ENCODE peak calls at places on chromosomes 12 and 14, in six cellular contexts. One of them, this sample, is unnamed.

GRCh38 chr12:100936661-100937060 is 142.1 kb downstream of the ANO4 start:
- DNase-seq in GM10248: no peak
- DNase-seq in right lobe of liver: no peak
- DNase-seq in B cell: no peak
- DNase-seq in uterus: no peak
- DNase-seq in adrenal gland: no peak
- DNase-seq in this sample: no peak

GRCh38 chr14:68653108-68653507 is 139.8 kb downstream of the ZFP36L1 start:
- DNase-seq in right lobe of liver: no peak
- DNase-seq in B cell: no peak
- DNase-seq in GM10248: no peak
- DNase-seq in uterus: no peak
- DNase-seq in adrenal gland: no peak
- DNase-seq in this sample: no peak

GRCh38 chr14:28678887-28679286 is 87.7 kb upstream of the FOXG1 start:
- DNase-seq in uterus: no peak
- DNase-seq in right lobe of liver: no peak
- DNase-seq in GM10248: no peak
- DNase-seq in B cell: no peak
- DNase-seq in adrenal gland: no peak
- DNase-seq in this sample: no peak

GRCh38 chr12:131313635-131314034 is 359.9 kb downstream of the ADGRD1 start:
- DNase-seq in adrenal gland: no peak
- DNase-seq in uterus: no peak
- DNase-seq in GM10248: no peak
- DNase-seq in B cell: no peak
- DNase-seq in right lobe of liver: no peak
- DNase-seq in this sample: no peak

GRCh38 chr14:93332032-93332852 is 594 bp downstream of the BTBD7 start:
- DNase-seq in adrenal gland: peak
- DNase-seq in uterus: no peak
- DNase-seq in GM10248: peak
- DNase-seq in right lobe of liver: peak
- DNase-seq in B cell: peak
- DNase-seq in this sample: peak

GRCh38 chr12:115149685-115150378 is 465.9 kb upstream of the TBX3 start:
- DNase-seq in uterus: no peak
- DNase-seq in adrenal gland: no peak
- DNase-seq in GM10248: no peak
- DNase-seq in B cell: no peak
- DNase-seq in right lobe of liver: no peak
- DNase-seq in this sample: no peak

GRCh38 chr12:56128669-56129209 is 672 bp downstream of the ESYT1 start:
- DNase-seq in right lobe of liver: no peak
- DNase-seq in adrenal gland: peak
- DNase-seq in B cell: no peak
- DNase-seq in uterus: no peak
- DNase-seq in GM10248: peak
- DNase-seq in this sample: no peak

GRCh38 chr14:56299306-56299984 is 181.2 kb downstream of the PELI2 start:
- DNase-seq in adrenal gland: no peak
- DNase-seq in uterus: no peak
- DNase-seq in right lobe of liver: no peak
- DNase-seq in B cell: no peak
- DNase-seq in GM10248: no peak
- DNase-seq in this sample: no peak

GRCh38 chr12:46468159-46468558 is 95.6 kb upstream of the SLC38A2 start:
- DNase-seq in right lobe of liver: no peak
- DNase-seq in GM10248: no peak
- DNase-seq in uterus: no peak
- DNase-seq in B cell: no peak
- DNase-seq in adrenal gland: no peak
- DNase-seq in this sample: no peak

GRCh38 chr12:48201516-48201915 is 1.6 kb downstream of the OR10AD1 start:
- DNase-seq in GM10248: no peak
- DNase-seq in right lobe of liver: no peak
- DNase-seq in uterus: no peak
- DNase-seq in B cell: no peak
- DNase-seq in adrenal gland: no peak
- DNase-seq in this sample: no peak

GRCh38 chr14:72792051-72792788 is 101.7 kb downstream of the DPF3 start:
- DNase-seq in B cell: no peak
- DNase-seq in GM10248: no peak
- DNase-seq in uterus: no peak
- DNase-seq in adrenal gland: peak
- DNase-seq in right lobe of liver: no peak
- DNase-seq in this sample: no peak

GRCh38 chr14:62956413-62956812 is 88.8 kb downstream of the KCNH5 start:
- DNase-seq in uterus: no peak
- DNase-seq in right lobe of liver: no peak
- DNase-seq in B cell: no peak
- DNase-seq in GM10248: no peak
- DNase-seq in adrenal gland: no peak
- DNase-seq in this sample: no peak
- TF ChIP-seq CTCF in uterus: no peak
- TF ChIP-seq CTCF in right lobe of liver: no peak
- TF ChIP-seq CTCF in B cell: no peak
- TF ChIP-seq CTCF in GM10248: no peak
- TF ChIP-seq CTCF in adrenal gland: no peak
- TF ChIP-seq CTCF in this sample: no peak

GRCh38 chr14:50348933-50349332 is 36.8 kb downstream of the DMAC2L start:
- DNase-seq in right lobe of liver: no peak
- DNase-seq in B cell: no peak
- DNase-seq in adrenal gland: no peak
- DNase-seq in uterus: no peak
- DNase-seq in GM10248: no peak
- DNase-seq in this sample: no peak

GRCh38 chr14:50344831-50345563 is 32.9 kb downstream of the DMAC2L start:
- DNase-seq in uterus: no peak
- DNase-seq in GM10248: no peak
- DNase-seq in right lobe of liver: no peak
- DNase-seq in B cell: no peak
- DNase-seq in adrenal gland: no peak
- DNase-seq in this sample: no peak

GRCh38 chr14:50345891-50346422 is 33.8 kb downstream of the DMAC2L start:
- DNase-seq in GM10248: no peak
- DNase-seq in adrenal gland: no peak
- DNase-seq in right lobe of liver: no peak
- DNase-seq in B cell: no peak
- DNase-seq in uterus: no peak
- DNase-seq in this sample: no peak

GRCh38 chr14:50344116-50344775 is 32.1 kb downstream of the DMAC2L start:
- DNase-seq in B cell: no peak
- DNase-seq in adrenal gland: no peak
- DNase-seq in right lobe of liver: no peak
- DNase-seq in GM10248: peak
- DNase-seq in uterus: no peak
- DNase-seq in this sample: peak

GRCh38 chr14:50347521-50347920 is 35.4 kb downstream of the DMAC2L start:
- DNase-seq in adrenal gland: no peak
- DNase-seq in uterus: no peak
- DNase-seq in right lobe of liver: no peak
- DNase-seq in B cell: no peak
- DNase-seq in GM10248: no peak
- DNase-seq in this sample: no peak
- TF ChIP-seq CTCF in adrenal gland: no peak
- TF ChIP-seq CTCF in uterus: no peak
- TF ChIP-seq CTCF in right lobe of liver: no peak
- TF ChIP-seq CTCF in B cell: no peak
- TF ChIP-seq CTCF in GM10248: no peak
- TF ChIP-seq CTCF in this sample: no peak

DNA sequence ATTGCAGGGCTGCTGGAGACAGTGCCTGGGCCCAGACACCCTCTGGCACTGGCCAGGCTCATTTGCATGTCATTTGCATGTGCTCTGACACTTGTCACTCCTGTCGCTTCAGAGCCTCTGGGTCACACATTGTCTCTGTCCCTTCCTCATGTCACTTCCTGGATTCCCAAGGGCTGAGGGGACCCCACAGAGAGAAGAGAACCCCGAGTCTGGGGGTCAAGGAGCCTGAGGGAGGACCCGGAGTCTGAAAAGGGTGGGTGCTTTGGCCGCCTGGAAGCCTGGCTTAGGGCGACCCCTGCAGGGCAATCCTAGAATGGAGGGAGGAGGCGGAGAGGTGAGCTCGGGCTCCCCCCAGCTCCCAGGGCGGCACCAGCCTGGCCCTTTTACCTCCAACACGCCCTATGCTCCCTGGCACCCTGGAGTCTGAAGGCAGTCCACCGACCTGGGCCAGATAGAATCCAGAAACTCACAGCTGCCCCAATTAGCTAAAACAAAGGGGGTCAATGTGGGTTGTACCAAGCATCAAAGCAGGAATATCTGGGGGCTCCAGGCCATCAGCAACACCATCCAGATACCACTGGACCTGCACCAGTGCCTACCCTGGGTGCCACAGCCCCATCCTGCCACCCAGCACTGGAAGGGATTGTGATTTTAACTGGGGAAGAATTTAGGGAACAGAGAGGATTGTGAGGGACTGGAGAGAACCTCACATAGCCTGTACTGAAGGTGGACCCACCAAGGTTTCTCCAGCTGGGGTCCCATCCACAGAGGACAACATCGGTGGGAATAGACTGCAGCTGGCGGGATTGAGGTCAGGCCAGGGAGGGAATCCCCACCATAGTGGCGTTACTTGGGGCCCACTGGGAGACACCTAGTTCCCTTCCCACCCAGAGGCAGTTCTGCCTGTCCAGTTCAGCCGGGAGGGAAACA is 21.8 kb upstream of the KRT78 start:
- DNase-seq in adrenal gland: peak
- DNase-seq in uterus: no peak
- DNase-seq in right lobe of liver: no peak
- DNase-seq in B cell: peak
- DNase-seq in GM10248: peak
- DNase-seq in this sample: peak
- TF ChIP-seq CTCF in adrenal gland: peak
- TF ChIP-seq CTCF in uterus: no peak
- TF ChIP-seq CTCF in right lobe of liver: peak
- TF ChIP-seq CTCF in B cell: peak
- TF ChIP-seq CTCF in GM10248: peak
- TF ChIP-seq CTCF in this sample: peak

GRCh38 chr14:38090506-38090905 is 117.2 kb upstream of the SSTR1 start:
- DNase-seq in right lobe of liver: no peak
- DNase-seq in B cell: no peak
- DNase-seq in GM10248: no peak
- DNase-seq in adrenal gland: no peak
- DNase-seq in uterus: no peak
- DNase-seq in this sample: no peak

GRCh38 chr14:38089123-38089522 is 118.6 kb upstream of the SSTR1 start:
- DNase-seq in GM10248: no peak
- DNase-seq in uterus: no peak
- DNase-seq in right lobe of liver: no peak
- DNase-seq in B cell: no peak
- DNase-seq in adrenal gland: no peak
- DNase-seq in this sample: no peak
- TF ChIP-seq CTCF in GM10248: no peak
- TF ChIP-seq CTCF in uterus: no peak
- TF ChIP-seq CTCF in right lobe of liver: no peak
- TF ChIP-seq CTCF in B cell: no peak
- TF ChIP-seq CTCF in adrenal gland: no peak
- TF ChIP-seq CTCF in this sample: no peak

DNA sequence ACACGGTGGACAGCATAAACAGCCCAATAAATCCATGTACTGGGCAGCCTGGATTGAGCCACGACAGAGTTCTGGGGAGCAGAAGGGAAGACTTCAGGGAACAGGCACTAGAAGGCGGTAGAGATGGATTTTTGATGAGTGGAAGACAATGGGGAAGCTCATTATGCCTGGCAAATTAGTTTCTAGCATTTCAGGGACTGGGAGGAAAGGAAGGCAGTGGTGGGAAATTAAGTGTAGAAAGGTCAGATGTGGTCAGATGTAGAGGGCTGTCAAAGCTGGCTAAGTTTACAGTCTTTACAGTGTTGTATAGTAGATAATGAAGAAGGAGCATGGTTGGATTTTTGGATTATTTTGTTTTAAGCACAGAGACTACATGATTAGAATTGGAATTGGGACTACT is 9.1 kb downstream of the EGLN3 start:
- DNase-seq in uterus: no peak
- DNase-seq in GM10248: no peak
- DNase-seq in right lobe of liver: no peak
- DNase-seq in B cell: no peak
- DNase-seq in adrenal gland: no peak
- DNase-seq in this sample: no peak
- TF ChIP-seq CTCF in uterus: no peak
- TF ChIP-seq CTCF in GM10248: no peak
- TF ChIP-seq CTCF in right lobe of liver: no peak
- TF ChIP-seq CTCF in B cell: no peak
- TF ChIP-seq CTCF in adrenal gland: no peak
- TF ChIP-seq CTCF in this sample: no peak

GRCh38 chr12:1591029-1591428 is 3.4 kb downstream of the FBXL14 start:
- DNase-seq in adrenal gland: no peak
- DNase-seq in uterus: no peak
- DNase-seq in GM10248: no peak
- DNase-seq in B cell: no peak
- DNase-seq in right lobe of liver: no peak
- DNase-seq in this sample: no peak
- TF ChIP-seq CTCF in adrenal gland: no peak
- TF ChIP-seq CTCF in uterus: no peak
- TF ChIP-seq CTCF in GM10248: no peak
- TF ChIP-seq CTCF in B cell: no peak
- TF ChIP-seq CTCF in right lobe of liver: no peak
- TF ChIP-seq CTCF in this sample: no peak